ENCODE peak calls at places on chromosomes 4 and X, in four cellular contexts. O is fibroblast of lung, H is endothelial cell of umbilical vein, Z is mammary epithelial cell. Y is an unnamed sample.

GRCh38 chr4:148051403-148051802 is 319.5 kb downstream of the ARHGAP10 start:
- DNase-seq in O (no peak), H (no peak), Z (no peak), Y (no peak)

GRCh38 chr4:53943345-53944085 is 120.9 kb downstream of the CHIC2 start:
- DNase-seq in O (peak), H (peak), Z (peak), Y (no peak)

GRCh38 chrX:17374619-17375360 is at the start of gene NHS:
- DNase-seq in O (peak), H (peak), Z (peak), Y (no peak)

GRCh38 chr4:184061582-184061981 is 156.1 kb downstream of the ENPP6 start:
- DNase-seq in O (no peak), H (no peak), Z (no peak), Y (no peak)

GRCh38 chr4:128600996-128601857 is 208.3 kb upstream of the JADE1 start:
- DNase-seq in O (peak), H (peak), Z (peak), Y (no peak)

GRCh38 chr4:140152760-140153418 is 1.1 kb downstream of the MAML3 start:
- DNase-seq in O (peak), H (peak), Z (peak), Y (no peak)

GRCh38 chr4:170741856-170742255 is 652.1 kb upstream of the AADAT start:
- DNase-seq in O (peak), H (no peak), Z (peak), Y (no peak)

GRCh38 chr4:139764686-139765085 is 99.1 kb downstream of the MGST2 start:
- DNase-seq in O (no peak), H (no peak), Z (no peak), Y (no peak)

GRCh38 chr4:147136783-147137182 is 191.1 kb upstream of the TTC29 start:
- DNase-seq in O (no peak), H (no peak), Z (no peak), Y (no peak)

GRCh38 chrX:123990602-123991001 is 29.1 kb downstream of the STAG2 start:
- DNase-seq in O (no peak), H (no peak), Z (peak), Y (no peak)

GRCh38 chr4:123876122-123876521 is 479.5 kb downstream of the SPRY1 start:
- DNase-seq in O (no peak), H (no peak), Z (no peak), Y (no peak)

GRCh38 chrX:69616520-69617203 is 749 bp downstream of the EDA start:
- DNase-seq in O (no peak), H (peak), Z (no peak), Y (no peak)

GRCh38 chr4:139234258-139234657 is 45.8 kb downstream of the MGARP start:
- DNase-seq in O (no peak), H (no peak), Z (no peak), Y (no peak)

GRCh38 chr4:183493246-183493645 is 11.6 kb upstream of the ING2 start:
- DNase-seq in O (no peak), H (no peak), Z (no peak), Y (no peak)

GRCh38 chrX:67693928-67694327 is 150.1 kb downstream of the AR start:
- DNase-seq in O (peak), H (no peak), Z (no peak), Y (no peak)

GRCh38 chr4:52618795-52619590 is 40.1 kb downstream of the USP46 start:
- DNase-seq in O (no peak), H (no peak), Z (no peak), Y (no peak)

GRCh38 chrX:50081282-50081955 is 119.4 kb downstream of the AKAP4 start:
- DNase-seq in O (no peak), H (peak), Z (no peak), Y (no peak)

GRCh38 chr4:187333151-187333550 is 609.5 kb upstream of the FAT1 start:
- DNase-seq in O (peak), H (no peak), Z (no peak), Y (no peak)

GRCh38 chr4:122360754-122361153 is 18.1 kb upstream of the ADAD1 start:
- DNase-seq in O (peak), H (no peak), Z (no peak), Y (no peak)

GRCh38 chrX:12489341-12489740 is 301.9 kb upstream of the PRPS2 start:
- DNase-seq in O (no peak), H (no peak), Z (no peak), Y (no peak)

GRCh38 chr4:72896515-72896914 is 173.0 kb downstream of the COX18 start:
- DNase-seq in O (peak), H (no peak), Z (peak), Y (no peak)

GRCh38 chr4:39305902-39306677 is 60.1 kb downstream of the RFC1 start:
- DNase-seq in O (peak), H (no peak), Z (no peak), Y (peak)

GRCh38 chr4:140609548-140610425 is 41.0 kb upstream of the UCP1 start:
- DNase-seq in O (peak), H (peak), Z (peak), Y (peak)

GRCh38 chr4:151691639-151692442 is 69.0 kb downstream of the GATB start:
- DNase-seq in O (no peak), H (no peak), Z (no peak), Y (no peak)

GRCh38 chrX:22987452-22987851 is 12.3 kb upstream of the DDX53 start:
- DNase-seq in O (peak), H (no peak), Z (no peak), Y (no peak)

GRCh38 chrX:7083468-7084396 is 63.8 kb upstream of the STS start:
- DNase-seq in O (peak), H (peak), Z (peak), Y (peak)

GRCh38 chr4:151004222-151004621 is 10.9 kb downstream of the LRBA start:
- DNase-seq in O (peak), H (peak), Z (peak), Y (no peak)

GRCh38 chr4:150402968-150403367 is 179.0 kb upstream of the MAB21L2 start:
- DNase-seq in O (peak), H (peak), Z (no peak), Y (no peak)

GRCh38 chr4:87219648-87220093 is 747 bp downstream of the KLHL8 start:
- DNase-seq in O (peak), H (no peak), Z (no peak), Y (no peak)

GRCh38 chr4:2321279-2322196 is 59.6 kb upstream of the MXD4 start:
- DNase-seq in O (no peak), H (no peak), Z (no peak), Y (no peak)

GRCh38 chrX:1520350-1520749 is 16.6 kb downstream of the P2RY8 start:
- DNase-seq in O (no peak), H (no peak), Z (no peak), Y (no peak)

GRCh38 chrX:136457303-136457917 is 30.3 kb upstream of the BRS3 start:
- DNase-seq in O (no peak), H (no peak), Z (no peak), Y (no peak)

GRCh38 chrX:39938466-39938865 is 159.3 kb downstream of the BCOR start:
- DNase-seq in O (no peak), H (no peak), Z (no peak), Y (no peak)

GRCh38 chrX:140141444-140142029 is 176.2 kb upstream of the CXorf66 start:
- DNase-seq in O (no peak), H (peak), Z (peak), Y (peak)

GRCh38 chrX:104172121-104172520 is 5.9 kb downstream of the FAM199X start:
- DNase-seq in O (peak), H (no peak), Z (peak), Y (no peak)

GRCh38 chr4:6307230-6307629 is 37.6 kb downstream of the WFS1 start:
- DNase-seq in O (no peak), H (no peak), Z (no peak), Y (no peak)

DNA sequence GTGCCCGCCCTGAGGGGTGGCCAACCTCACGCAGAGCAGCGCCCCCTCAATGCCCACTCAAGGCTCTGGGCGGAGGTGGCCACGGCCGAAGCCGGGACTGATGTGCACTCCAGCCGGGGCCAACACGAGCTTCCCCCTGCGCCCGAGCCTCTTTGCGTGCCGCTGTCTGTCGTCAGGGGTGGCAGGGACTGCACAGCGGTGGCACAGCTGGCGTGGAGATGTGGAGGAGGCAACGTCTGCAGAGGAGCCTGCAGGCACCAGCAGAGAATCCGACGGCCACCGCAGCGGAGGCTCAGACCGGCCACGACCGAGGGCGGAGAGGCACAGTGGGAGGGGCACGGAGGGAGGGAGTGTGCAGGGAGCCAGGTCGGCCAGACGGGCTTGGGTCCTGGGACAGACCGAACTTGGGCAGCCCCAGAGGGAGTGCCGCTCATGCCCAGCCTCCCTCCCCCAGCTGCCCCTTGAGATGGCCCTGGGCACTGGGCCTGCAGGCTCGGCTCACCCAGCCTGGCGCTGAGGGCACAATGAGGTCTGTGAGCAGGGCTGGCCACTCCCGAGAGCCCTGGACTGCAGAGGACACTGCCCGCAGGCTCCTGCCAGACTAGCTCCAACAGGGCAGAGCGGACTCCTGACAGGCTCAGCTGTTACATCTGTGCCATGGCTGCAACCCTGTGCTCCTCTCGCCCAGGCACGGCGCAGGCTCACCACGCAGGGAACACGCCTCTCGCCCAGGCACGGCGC is 46.5 kb upstream of the CPLX1 start:
- DNase-seq in O (no peak), H (no peak), Z (no peak), Y (no peak)
- H3K9ac ChIP-seq in O (no peak), H (no peak), Z (no peak), Y (no peak)

GRCh38 chr4:145732895-145733880 is 53.2 kb downstream of the C4orf51 start:
- DNase-seq in O (peak), H (peak), Z (peak), Y (peak)

GRCh38 chr4:145735330-145735638 is 55.3 kb downstream of the C4orf51 start:
- DNase-seq in O (peak), H (peak), Z (peak), Y (no peak)

GRCh38 chr4:145734576-145735329 is 54.8 kb downstream of the C4orf51 start:
- DNase-seq in O (peak), H (peak), Z (peak), Y (no peak)

GRCh38 chr4:145732416-145732815 is 52.5 kb downstream of the C4orf51 start:
- DNase-seq in O (no peak), H (no peak), Z (no peak), Y (no peak)

DNA sequence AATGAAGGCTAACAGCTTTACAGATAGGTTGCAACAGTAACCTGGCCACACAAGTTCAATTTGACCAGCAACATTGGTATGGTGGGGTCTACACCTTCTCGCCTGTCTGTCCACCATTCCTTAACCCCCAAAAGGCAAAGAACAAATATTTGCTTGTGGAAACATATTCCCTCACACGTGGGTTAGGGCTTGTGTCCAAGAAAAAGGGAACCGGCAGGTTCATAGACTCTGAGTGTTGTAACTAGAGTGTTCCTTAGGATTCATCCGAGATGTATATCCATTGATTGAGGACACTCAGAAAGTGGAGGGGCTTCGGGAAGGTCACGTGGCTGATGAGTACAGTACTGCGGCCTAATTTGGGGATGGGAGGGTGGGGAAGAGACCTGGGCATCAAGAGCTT is 54.1 kb downstream of the C4orf51 start:
- DNase-seq in O (peak), H (no peak), Z (no peak), Y (no peak)
- H3K4me3 ChIP-seq in O (no peak), H (no peak), Z (peak), Y (no peak)

DNA sequence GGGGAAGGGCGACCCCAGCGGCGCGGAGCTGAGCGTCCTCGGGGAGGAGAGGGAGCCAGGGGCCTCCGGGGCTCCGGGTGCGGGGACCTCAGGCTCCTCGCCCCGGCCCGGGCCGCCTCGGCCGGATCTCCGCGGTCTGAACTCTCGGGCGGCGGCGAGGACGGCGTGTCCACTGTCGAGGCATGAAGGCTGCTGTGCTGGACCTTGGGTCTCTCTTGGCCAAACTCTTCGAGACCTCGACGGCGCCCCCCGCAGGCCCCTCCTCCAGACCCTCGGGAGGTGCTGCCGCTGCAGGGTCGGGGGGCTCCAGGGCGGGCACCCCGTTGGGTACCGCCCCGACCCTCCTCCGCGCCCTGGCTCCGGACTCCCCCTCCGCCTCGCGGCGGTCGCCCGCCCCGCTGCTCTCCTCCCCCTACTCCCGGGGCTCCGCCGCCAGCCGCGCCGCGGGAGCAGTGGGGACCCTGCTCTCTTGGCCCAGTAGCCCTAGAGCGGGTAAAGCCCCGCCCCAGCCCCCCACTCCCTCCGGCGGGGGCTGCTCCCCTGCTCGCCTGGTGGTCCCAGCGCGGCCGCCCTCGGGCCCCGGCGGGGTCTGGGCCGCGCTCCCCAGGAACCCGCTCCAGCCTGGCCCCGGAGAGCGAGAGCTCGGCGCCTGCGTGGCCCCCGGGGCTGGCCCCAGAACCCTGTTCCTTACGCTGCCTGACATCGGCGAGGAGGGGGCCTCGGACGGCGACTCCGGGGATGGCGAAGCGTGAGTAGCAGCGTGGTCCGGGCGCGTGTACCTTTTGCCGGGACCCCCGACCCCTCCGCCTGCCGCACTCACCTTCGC is 604 bp downstream of the FAM149A start:
- DNase-seq in O (no peak), H (no peak), Z (no peak), Y (no peak)
- TF ChIP-seq EZH2 in O (no peak), H (peak), Z (peak), Y (peak)

GRCh38 chr4:20251796-20252655 is at the start of gene SLIT2:
- DNase-seq in O (peak), H (peak), Z (peak), Y (no peak)

GRCh38 chr4:20248155-20248558 is 3.5 kb upstream of the SLIT2 start:
- DNase-seq in O (peak), H (peak), Z (no peak), Y (peak)

GRCh38 chr4:20251061-20251795 is 477 bp upstream of the SLIT2 start:
- DNase-seq in O (no peak), H (no peak), Z (no peak), Y (no peak)

GRCh38 chr4:20252656-20253271 is 1.1 kb downstream of the SLIT2 start:
- DNase-seq in O (peak), H (peak), Z (no peak), Y (no peak)

DNA sequence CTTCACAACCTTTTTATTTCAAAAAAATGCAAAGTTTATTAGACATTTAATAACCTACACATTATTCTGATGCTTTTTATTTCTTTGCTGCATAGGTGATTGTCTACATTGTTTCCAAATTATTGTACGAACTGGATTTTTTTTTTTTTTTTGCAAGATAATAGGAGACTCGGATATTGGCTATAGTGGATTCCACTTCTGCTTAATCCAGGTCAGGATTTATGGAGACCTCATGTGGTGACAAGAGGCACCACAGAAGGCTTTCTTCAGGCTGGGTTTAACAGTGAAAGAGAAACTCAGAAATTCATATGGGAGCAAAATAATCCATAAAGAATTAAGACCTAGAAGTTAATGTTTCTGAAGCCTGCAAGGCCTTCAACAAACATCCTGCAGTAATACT is 2.4 kb upstream of the SLIT2 start:
- DNase-seq in O (peak), H (peak), Z (no peak), Y (no peak)
- H3K9ac ChIP-seq in O (no peak), H (no peak), Z (no peak), Y (no peak)

DNA sequence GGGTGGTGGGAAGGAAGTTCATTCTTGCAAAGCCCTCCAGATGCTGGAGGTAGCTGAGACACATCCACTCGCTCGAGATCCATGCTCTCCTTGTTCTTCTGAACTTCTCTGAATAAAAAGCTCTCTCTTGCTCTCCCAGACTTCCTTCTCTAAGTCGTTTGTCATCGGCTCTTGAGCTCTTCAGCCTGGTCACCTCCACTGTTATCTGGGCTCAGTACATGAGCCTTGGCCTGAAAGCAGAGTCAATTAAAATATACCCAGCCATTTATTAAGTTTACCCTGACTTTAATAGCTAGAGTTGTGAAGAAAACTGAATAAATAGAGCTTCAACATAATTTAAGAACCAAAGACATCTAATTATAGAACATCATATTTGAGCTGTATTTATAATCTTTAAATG is 99.0 kb downstream of the CPE start:
- DNase-seq in O (no peak), H (no peak), Z (no peak), Y (no peak)
- H3K4me3 ChIP-seq in O (no peak), H (no peak), Z (no peak), Y (no peak)